ENCODE peak calls at places on chromosomes 3 and 15, in seven cellular contexts. A is skeletal muscle cell; U is endothelial cell of umbilical vein; N is C1 segment of cervical spinal cord; X is activated T-helper 2 cell treated with anti-CD3 and anti-CD28 coated beads, Interferon-gamma antibody, Interleukin-2, Interleukin-4, amounts not matched to agents 10 μg/mL and 5 μg/mL and 100 μg/mL, durations not matched to agents 14 hours and 24 hours and 36 hours; Q is posterior cingulate gyrus; D is astrocyte. H is an unnamed sample.
A peak's percentile ranks its signal among the peaks of the same experiment; 100 is the strongest.

GRCh38 chr15:38558714-38559059 is 5.9 kb downstream of the RASGRP1 start:
- DNase-seq in U (no peak), N (no peak), D (no peak), X (no peak), Q (no peak), A (peak; percentile 94), H (no peak)

GRCh38 chr3:27500051-27500450 is 15.9 kb upstream of the SLC4A7 start:
- DNase-seq in D (no peak), N (no peak), X (no peak), A (peak; percentile 31), U (no peak), Q (no peak), H (no peak)

GRCh38 chr3:3689601-3690375 is 109.4 kb upstream of the LRRN1 start:
- DNase-seq in U (no peak), A (no peak), N (no peak), X (no peak), D (no peak), Q (no peak), H (no peak)

GRCh38 chr3:119245778-119246177 is 5.1 kb upstream of the B4GALT4 start:
- DNase-seq in X (no peak), U (no peak), N (no peak), Q (no peak), A (no peak), D (no peak), H (no peak)

GRCh38 chr3:61986473-61986872 is 386.9 kb downstream of the FEZF2 start:
- DNase-seq in N (no peak), X (no peak), A (no peak), Q (no peak), D (no peak), U (no peak), H (no peak)

GRCh38 chr3:14423197-14423743 is 20.9 kb downstream of the SLC6A6 start:
- DNase-seq in A (no peak), Q (no peak), D (no peak), X (no peak), N (no peak), U (no peak), H (peak; percentile 72)

GRCh38 chr3:39639344-39640236 is 169.8 kb upstream of the MYRIP start:
- DNase-seq in Q (no peak), X (peak; percentile 12), A (peak; percentile 88), D (peak; percentile 97), U (peak; percentile 95), N (no peak), H (peak; percentile 94)

GRCh38 chr15:49303003-49303402 is 120.0 kb upstream of the FGF7 start:
- DNase-seq in N (no peak), D (no peak), U (no peak), X (no peak), A (no peak), Q (no peak), H (no peak)

GRCh38 chr3:138362536-138362935 is 14.2 kb downstream of the MRAS start:
- DNase-seq in N (no peak), A (no peak), Q (no peak), X (no peak), U (no peak), D (no peak), H (no peak)

GRCh38 chr15:84611631-84612030 is 10.8 kb downstream of the ZSCAN2 start:
- DNase-seq in A (no peak), D (peak; percentile 29), N (no peak), Q (no peak), X (no peak), U (no peak), H (no peak)

GRCh38 chr3:18556503-18556902 is 131.4 kb upstream of the SATB1 start:
- DNase-seq in Q (no peak), D (peak; percentile 57), N (no peak), U (no peak), X (peak; percentile 65), A (no peak), H (no peak)

GRCh38 chr3:115165266-115165665 is 18.2 kb upstream of the ZBTB20 start:
- DNase-seq in A (no peak), U (no peak), Q (no peak), D (no peak), N (no peak), X (peak; percentile 14), H (no peak)

GRCh38 chr3:47892284-47892683 is 89.3 kb downstream of the DHX30 start:
- DNase-seq in A (no peak), Q (peak; percentile 89), X (no peak), D (no peak), U (no peak), N (peak; percentile 86), H (no peak)

GRCh38 chr15:62391565-62392262 is 226.6 kb upstream of the C2CD4B start:
- DNase-seq in N (peak; percentile 23), Q (peak; percentile 90), A (no peak), U (peak; percentile 31), X (peak; percentile 23), D (peak; percentile 51), H (peak; percentile 56)

GRCh38 chr3:141920701-141921100 is 44.3 kb downstream of the ATP1B3 start:
- DNase-seq in Q (no peak), A (no peak), D (no peak), U (no peak), N (no peak), X (no peak), H (no peak)

GRCh38 chr3:175386630-175387029 is 527.5 kb downstream of the NAALADL2 start:
- DNase-seq in X (no peak), U (peak; percentile 73), Q (no peak), N (no peak), D (peak; percentile 99), A (peak; percentile 79), H (peak; percentile 61)

GRCh38 chr15:71588746-71589145 is 221.6 kb upstream of the NR2E3 start:
- DNase-seq in N (no peak), D (peak; percentile 82), A (peak; percentile 60), X (no peak), Q (no peak), U (no peak), H (peak; percentile 70)

GRCh38 chr15:82571722-82572222 is 31.5 kb upstream of the RPS17 start:
- DNase-seq in N (peak; percentile 96), Q (peak; percentile 98), A (peak; percentile 60), X (no peak), U (no peak), D (peak; percentile 75), H (peak; percentile 87)

GRCh38 chr15:74543043-74543422 is 2.0 kb downstream of the ARID3B start:
- DNase-seq in N (no peak), U (no peak), X (no peak), Q (no peak), A (no peak), D (no peak), H (no peak)

GRCh38 chr3:169678122-169678521 is 14.6 kb upstream of the MECOM start:
- DNase-seq in D (no peak), N (no peak), X (no peak), Q (no peak), U (no peak), A (no peak), H (no peak)

GRCh38 chr3:66487475-66487874 is 13.3 kb downstream of the LRIG1 start:
- DNase-seq in X (no peak), D (peak; percentile 80), A (peak; percentile 76), N (no peak), Q (no peak), U (no peak), H (no peak)

GRCh38 chr3:50304601-50305000 is 1.2 kb upstream of the HYAL1 start:
- DNase-seq in X (no peak), N (no peak), Q (no peak), U (no peak), A (no peak), D (no peak), H (no peak)

GRCh38 chr3:64138046-64138445 is 87.2 kb downstream of the PRICKLE2 start:
- DNase-seq in U (no peak), Q (no peak), X (no peak), A (no peak), N (no peak), D (peak; percentile 22), H (no peak)

GRCh38 chr3:171157286-171157685 is 130.8 kb upstream of the SLC2A2 start:
- DNase-seq in N (no peak), Q (peak; percentile 89), U (no peak), A (no peak), D (no peak), X (no peak), H (peak; percentile 31)

GRCh38 chr3:170632780-170633179 is 46.9 kb upstream of the SLC7A14 start:
- DNase-seq in N (no peak), U (no peak), X (no peak), Q (no peak), A (no peak), D (peak; percentile 53), H (no peak)

GRCh38 chr3:79245295-79246138 is 522.3 kb downstream of the ROBO1 start:
- DNase-seq in D (no peak), X (no peak), U (no peak), N (no peak), Q (no peak), A (no peak), H (no peak)

GRCh38 chr3:12182687-12183441 is 24.2 kb upstream of the TIMP4 start:
- DNase-seq in D (no peak), N (no peak), U (no peak), Q (no peak), X (no peak), A (no peak), H (no peak)

GRCh38 chr3:132660056-132660744 is at the start of gene UBA5:
- DNase-seq in U (peak; percentile 72), Q (peak; percentile 93), D (peak; percentile 52), A (peak; percentile 10), N (peak; percentile 77), X (peak; percentile 65), H (peak; percentile 81)

GRCh38 chr3:44893097-44893496 is 18.7 kb downstream of the TGM4 start:
- DNase-seq in D (peak; percentile 77), N (no peak), Q (no peak), X (no peak), U (no peak), A (peak; percentile 62), H (no peak)

GRCh38 chr15:77696871-77697270 is 64.2 kb upstream of the LINGO1 start:
- DNase-seq in U (no peak), N (no peak), Q (peak; percentile 70), A (no peak), X (no peak), D (no peak), H (no peak)

GRCh38 chr15:44812029-44812517 is 75.7 kb downstream of the TRIM69 start:
- DNase-seq in X (no peak), N (peak; percentile 90), Q (no peak), A (no peak), U (no peak), D (no peak), H (no peak)

GRCh38 chr3:63202529-63202928 is 75.6 kb upstream of the SYNPR start:
- DNase-seq in N (no peak), Q (no peak), X (no peak), D (no peak), U (no peak), A (no peak), H (no peak)

GRCh38 chr3:188176884-188177283 is 22.9 kb downstream of the LPP start:
- DNase-seq in A (no peak), N (no peak), X (no peak), U (no peak), Q (no peak), D (no peak), H (no peak)

GRCh38 chr15:45116006-45116481 is 1.9 kb downstream of the DUOXA2 start:
- DNase-seq in D (no peak), Q (no peak), X (no peak), U (no peak), A (no peak), N (no peak), H (no peak)

GRCh38 chr15:41511331-41512077 is 2.1 kb downstream of the LTK start:
- DNase-seq in A (no peak), U (no peak), Q (no peak), D (no peak), N (no peak), X (no peak), H (no peak)

GRCh38 chr3:177777699-177778098 is 580.4 kb upstream of the TBL1XR1 start:
- DNase-seq in A (no peak), Q (no peak), X (no peak), U (peak; percentile 41), N (no peak), D (no peak), H (peak; percentile 77)